ENCODE peak calls at places on chromosomes 5 and 9, in seven cellular contexts. One of them, this sample, is unnamed.

GRCh38 chr9:32136700-32137339 is 247.6 kb upstream of the ACO1 start:
- DNase-seq in H4: peak
- DNase-seq in hepatocyte: peak
- DNase-seq in frontal cortex: no peak
- DNase-seq in OCI-LY7: no peak
- DNase-seq in stimulated activated CD4-positive, alpha-beta T cell treated with anti-CD3 and anti-CD28 coated beads, Interleukin-15, amount 100 ng/mL, for 48 hours: no peak
- DNase-seq in memory B cell: no peak
- DNase-seq in this sample: no peak

GRCh38 chr9:104992696-104993095 is 64.7 kb upstream of the ABCA1 start:
- DNase-seq in H4: peak
- DNase-seq in hepatocyte: peak
- DNase-seq in frontal cortex: no peak
- DNase-seq in OCI-LY7: no peak
- DNase-seq in stimulated activated CD4-positive, alpha-beta T cell treated with anti-CD3 and anti-CD28 coated beads, Interleukin-15, amount 100 ng/mL, for 48 hours: no peak
- DNase-seq in memory B cell: no peak
- DNase-seq in this sample: no peak

GRCh38 chr9:76302947-76303550 is 91.2 kb downstream of the RFK start:
- DNase-seq in H4: peak
- DNase-seq in hepatocyte: peak
- DNase-seq in frontal cortex: peak
- DNase-seq in OCI-LY7: peak
- DNase-seq in stimulated activated CD4-positive, alpha-beta T cell treated with anti-CD3 and anti-CD28 coated beads, Interleukin-15, amount 100 ng/mL, for 48 hours: no peak
- DNase-seq in memory B cell: no peak
- DNase-seq in this sample: peak

GRCh38 chr5:6615416-6615815 is 17.4 kb downstream of the NSUN2 start:
- DNase-seq in H4: no peak
- DNase-seq in hepatocyte: no peak
- DNase-seq in frontal cortex: no peak
- DNase-seq in OCI-LY7: no peak
- DNase-seq in stimulated activated CD4-positive, alpha-beta T cell treated with anti-CD3 and anti-CD28 coated beads, Interleukin-15, amount 100 ng/mL, for 48 hours: no peak
- DNase-seq in memory B cell: no peak
- DNase-seq in this sample: no peak

GRCh38 chr9:134618163-134618822 is 23.3 kb upstream of the COL5A1 start:
- DNase-seq in H4: no peak
- DNase-seq in hepatocyte: no peak
- DNase-seq in frontal cortex: no peak
- DNase-seq in OCI-LY7: no peak
- DNase-seq in stimulated activated CD4-positive, alpha-beta T cell treated with anti-CD3 and anti-CD28 coated beads, Interleukin-15, amount 100 ng/mL, for 48 hours: no peak
- DNase-seq in memory B cell: no peak
- DNase-seq in this sample: peak

GRCh38 chr9:97954550-97954989 is 16.6 kb upstream of the HEMGN start:
- DNase-seq in H4: peak
- DNase-seq in hepatocyte: peak
- DNase-seq in frontal cortex: no peak
- DNase-seq in OCI-LY7: peak
- DNase-seq in stimulated activated CD4-positive, alpha-beta T cell treated with anti-CD3 and anti-CD28 coated beads, Interleukin-15, amount 100 ng/mL, for 48 hours: peak
- DNase-seq in memory B cell: peak
- DNase-seq in this sample: no peak

GRCh38 chr5:60992871-60993270 is 47.9 kb downstream of the NDUFAF2 start:
- DNase-seq in H4: no peak
- DNase-seq in hepatocyte: no peak
- DNase-seq in frontal cortex: no peak
- DNase-seq in OCI-LY7: no peak
- DNase-seq in stimulated activated CD4-positive, alpha-beta T cell treated with anti-CD3 and anti-CD28 coated beads, Interleukin-15, amount 100 ng/mL, for 48 hours: no peak
- DNase-seq in memory B cell: no peak
- DNase-seq in this sample: no peak

GRCh38 chr5:135740475-135740874 is 94.0 kb upstream of the SLC25A48 start:
- DNase-seq in H4: no peak
- DNase-seq in hepatocyte: no peak
- DNase-seq in frontal cortex: no peak
- DNase-seq in OCI-LY7: no peak
- DNase-seq in stimulated activated CD4-positive, alpha-beta T cell treated with anti-CD3 and anti-CD28 coated beads, Interleukin-15, amount 100 ng/mL, for 48 hours: no peak
- DNase-seq in memory B cell: no peak
- DNase-seq in this sample: no peak

GRCh38 chr9:88969646-88970373 is 21.5 kb upstream of the S1PR3 start:
- DNase-seq in H4: no peak
- DNase-seq in hepatocyte: no peak
- DNase-seq in frontal cortex: no peak
- DNase-seq in OCI-LY7: no peak
- DNase-seq in stimulated activated CD4-positive, alpha-beta T cell treated with anti-CD3 and anti-CD28 coated beads, Interleukin-15, amount 100 ng/mL, for 48 hours: no peak
- DNase-seq in memory B cell: no peak
- DNase-seq in this sample: no peak

GRCh38 chr9:3760031-3760430 is 234.2 kb upstream of the RFX3 start:
- DNase-seq in H4: peak
- DNase-seq in hepatocyte: no peak
- DNase-seq in frontal cortex: no peak
- DNase-seq in OCI-LY7: no peak
- DNase-seq in stimulated activated CD4-positive, alpha-beta T cell treated with anti-CD3 and anti-CD28 coated beads, Interleukin-15, amount 100 ng/mL, for 48 hours: no peak
- DNase-seq in memory B cell: no peak
- DNase-seq in this sample: no peak

GRCh38 chr5:55160493-55161209 is 680 bp downstream of the GPX8 start:
- DNase-seq in H4: peak
- DNase-seq in hepatocyte: peak
- DNase-seq in frontal cortex: no peak
- DNase-seq in OCI-LY7: no peak
- DNase-seq in stimulated activated CD4-positive, alpha-beta T cell treated with anti-CD3 and anti-CD28 coated beads, Interleukin-15, amount 100 ng/mL, for 48 hours: no peak
- DNase-seq in memory B cell: no peak
- DNase-seq in this sample: no peak